ENCODE peak calls at places on chromosomes 4 and X, in five cellular contexts. One of them, this sample, is unnamed.
A peak's percentile ranks its signal among the peaks of the same experiment; 100 is the strongest.

GRCh38 chr4:145283909-145284308 is 103.5 kb upstream of the OTUD4 start:
- DNase-seq in mammary epithelial cell: no peak
- DNase-seq in kidney: no peak
- DNase-seq in pancreas: no peak
- DNase-seq in endodermal cell: no peak
- DNase-seq in this sample: no peak

GRCh38 chr4:13299343-13299742 is 184.8 kb downstream of the RAB28 start:
- DNase-seq in kidney: no peak
- DNase-seq in pancreas: no peak
- DNase-seq in endodermal cell: no peak
- DNase-seq in mammary epithelial cell: no peak
- DNase-seq in this sample: no peak

GRCh38 chr4:129545599-129546278 is 449.8 kb downstream of the C4orf33 start:
- DNase-seq in kidney: peak; percentile 57
- DNase-seq in endodermal cell: no peak
- DNase-seq in mammary epithelial cell: peak; percentile 29
- DNase-seq in pancreas: peak; percentile 72
- DNase-seq in this sample: peak; percentile 82

GRCh38 chr4:46032061-46032460 is 91.8 kb downstream of the GABRG1 start:
- DNase-seq in mammary epithelial cell: no peak
- DNase-seq in kidney: no peak
- DNase-seq in endodermal cell: no peak
- DNase-seq in pancreas: no peak
- DNase-seq in this sample: no peak

GRCh38 chr4:183610033-183610432 is 49.0 kb downstream of the RWDD4 start:
- DNase-seq in kidney: no peak
- DNase-seq in mammary epithelial cell: peak; percentile 10
- DNase-seq in endodermal cell: no peak
- DNase-seq in pancreas: no peak
- DNase-seq in this sample: no peak

GRCh38 chr4:42821230-42821629 is 71.3 kb upstream of the GRXCR1 start:
- DNase-seq in kidney: no peak
- DNase-seq in mammary epithelial cell: no peak
- DNase-seq in endodermal cell: no peak
- DNase-seq in pancreas: no peak
- DNase-seq in this sample: no peak

GRCh38 chr4:3212391-3213100 is 36.4 kb upstream of the MSANTD1 start:
- DNase-seq in mammary epithelial cell: no peak
- DNase-seq in endodermal cell: no peak
- DNase-seq in pancreas: no peak
- DNase-seq in kidney: peak; percentile 57
- DNase-seq in this sample: no peak

GRCh38 chr4:62415256-62415655 is 1215.1 kb downstream of the ADGRL3 start:
- DNase-seq in pancreas: no peak
- DNase-seq in mammary epithelial cell: peak; percentile 1
- DNase-seq in kidney: no peak
- DNase-seq in endodermal cell: no peak
- DNase-seq in this sample: no peak

GRCh38 chrX:38917954-38918353 is 116.7 kb downstream of the MID1IP1 start:
- DNase-seq in endodermal cell: no peak
- DNase-seq in pancreas: no peak
- DNase-seq in kidney: no peak
- DNase-seq in mammary epithelial cell: no peak
- DNase-seq in this sample: no peak

GRCh38 chrX:154082396-154083133 is 15.0 kb downstream of the MECP2 start:
- DNase-seq in pancreas: no peak
- DNase-seq in endodermal cell: no peak
- DNase-seq in mammary epithelial cell: peak; percentile 55
- DNase-seq in kidney: no peak
- DNase-seq in this sample: peak; percentile 55

GRCh38 chrX:46617906-46618305 is 44.3 kb downstream of the CHST7 start:
- DNase-seq in kidney: no peak
- DNase-seq in endodermal cell: no peak
- DNase-seq in mammary epithelial cell: no peak
- DNase-seq in pancreas: no peak
- DNase-seq in this sample: no peak

GRCh38 chrX:68698955-68699354 is 51.5 kb downstream of the STARD8 start:
- DNase-seq in endodermal cell: peak; percentile 67
- DNase-seq in mammary epithelial cell: no peak
- DNase-seq in pancreas: peak; percentile 67
- DNase-seq in kidney: no peak
- DNase-seq in this sample: no peak
- TF ChIP-seq CTCF in endodermal cell: peak; percentile 55
- TF ChIP-seq CTCF in mammary epithelial cell: no peak
- TF ChIP-seq CTCF in pancreas: no peak
- TF ChIP-seq CTCF in kidney: no peak
- TF ChIP-seq CTCF in this sample: no peak

DNA sequence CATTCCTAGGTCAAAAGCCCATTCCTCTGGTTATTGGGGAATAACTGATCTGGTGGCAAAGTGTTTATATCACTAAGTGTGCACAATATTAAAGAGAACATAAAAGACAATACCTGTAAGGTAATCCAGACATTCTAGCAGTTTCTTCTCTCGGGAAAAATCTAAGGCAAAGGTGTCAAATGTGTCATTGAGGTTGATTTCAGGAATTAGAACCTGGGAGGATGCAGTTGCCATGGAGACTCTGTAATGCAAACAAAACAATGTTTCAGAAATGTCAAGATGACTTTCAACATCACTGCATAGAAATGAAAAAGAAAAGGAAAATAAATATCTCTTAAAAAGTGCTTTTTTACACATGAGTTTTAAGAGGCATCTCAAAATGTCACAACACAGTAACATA is 145.9 kb downstream of the MID1 start:
- DNase-seq in endodermal cell: no peak
- DNase-seq in pancreas: no peak
- DNase-seq in mammary epithelial cell: no peak
- DNase-seq in kidney: no peak
- DNase-seq in this sample: no peak
- H3K36me3 ChIP-seq in endodermal cell: peaks cover 30% of the 10 kb centered on the region
- H3K36me3 ChIP-seq in pancreas: no peaks in the 10 kb centered on the region
- H3K36me3 ChIP-seq in mammary epithelial cell: peaks cover 9% of the 10 kb centered on the region
- H3K36me3 ChIP-seq in kidney: no peaks in the 10 kb centered on the region
- H3K36me3 ChIP-seq in this sample: peaks cover 4% of the 10 kb centered on the region

DNA sequence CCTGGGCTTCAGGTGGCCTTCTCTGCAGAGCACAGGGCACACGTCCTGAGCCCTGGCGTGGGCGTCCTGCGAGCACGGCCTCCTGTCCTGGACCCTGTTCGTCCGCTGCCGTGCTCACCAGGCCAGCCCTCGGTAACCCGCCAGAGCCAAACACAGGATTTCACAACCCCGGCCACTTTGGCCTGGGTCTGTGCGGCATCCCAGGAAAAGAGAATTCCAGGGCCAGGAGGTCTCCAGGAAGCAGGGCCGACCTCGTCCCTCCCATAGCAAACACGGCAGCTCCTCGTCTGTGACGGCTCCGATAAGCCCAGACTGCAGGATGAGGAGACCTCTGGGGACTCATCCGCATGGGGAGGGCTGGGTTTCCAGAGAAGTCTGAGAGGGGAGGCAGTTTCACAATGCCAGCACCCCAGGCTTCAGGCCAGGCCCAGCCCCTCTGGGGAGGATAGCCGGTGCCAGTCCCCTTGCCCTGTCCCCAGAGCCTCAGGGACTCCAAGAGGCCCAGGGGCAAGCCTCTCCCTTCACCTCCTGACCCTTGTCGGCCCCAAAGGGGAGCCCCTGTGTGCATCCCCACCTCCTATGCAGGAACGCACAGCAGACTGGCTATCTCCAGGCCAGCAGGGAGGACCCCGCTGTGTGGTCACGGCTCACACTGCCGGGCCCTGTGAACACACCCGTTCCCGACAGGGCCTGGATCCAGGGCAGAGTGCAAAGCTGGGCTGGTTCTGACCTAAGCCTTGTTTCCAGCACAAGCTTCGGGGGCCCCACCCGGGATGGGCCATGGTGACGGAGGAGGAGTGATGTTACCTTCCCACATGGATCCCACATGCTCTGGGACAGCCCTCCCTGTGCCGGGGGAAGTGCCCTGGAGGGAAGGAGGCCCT is 22.3 kb upstream of the HTRA3 start:
- DNase-seq in mammary epithelial cell: no peak
- DNase-seq in pancreas: peak; percentile 15
- DNase-seq in endodermal cell: no peak
- DNase-seq in kidney: peak; percentile 74
- DNase-seq in this sample: no peak
- TF ChIP-seq CTCF in mammary epithelial cell: no peak
- TF ChIP-seq CTCF in pancreas: no peak
- TF ChIP-seq CTCF in endodermal cell: no peak
- TF ChIP-seq CTCF in kidney: no peak
- TF ChIP-seq CTCF in this sample: no peak

GRCh38 chrX:2485460-2485753 is 15.4 kb downstream of the DHRSX start:
- DNase-seq in kidney: no peak
- DNase-seq in endodermal cell: no peak
- DNase-seq in pancreas: no peak
- DNase-seq in mammary epithelial cell: no peak
- DNase-seq in this sample: no peak

GRCh38 chrX:2485789-2486345 is 14.9 kb downstream of the DHRSX start:
- DNase-seq in pancreas: no peak
- DNase-seq in endodermal cell: peak; percentile 37
- DNase-seq in kidney: no peak
- DNase-seq in mammary epithelial cell: no peak
- DNase-seq in this sample: no peak

GRCh38 chrX:2484721-2485459 is 15.9 kb downstream of the DHRSX start:
- DNase-seq in mammary epithelial cell: no peak
- DNase-seq in endodermal cell: peak; percentile 62
- DNase-seq in pancreas: no peak
- DNase-seq in kidney: no peak
- DNase-seq in this sample: peak; percentile 30

GRCh38 chrX:2487366-2487765 is 13.4 kb downstream of the DHRSX start:
- DNase-seq in pancreas: no peak
- DNase-seq in kidney: no peak
- DNase-seq in endodermal cell: peak; percentile 37
- DNase-seq in mammary epithelial cell: no peak
- DNase-seq in this sample: no peak

GRCh38 chrX:2486476-2487133 is 14.2 kb downstream of the DHRSX start:
- DNase-seq in endodermal cell: peak; percentile 31
- DNase-seq in mammary epithelial cell: no peak
- DNase-seq in pancreas: no peak
- DNase-seq in kidney: no peak
- DNase-seq in this sample: no peak
- H3K36me3 ChIP-seq in endodermal cell: peaks cover 39% of the 10 kb centered on the region
- H3K36me3 ChIP-seq in mammary epithelial cell: no peaks in the 10 kb centered on the region
- H3K36me3 ChIP-seq in pancreas: no peaks in the 10 kb centered on the region
- H3K36me3 ChIP-seq in kidney: peaks cover 19% of the 10 kb centered on the region
- H3K36me3 ChIP-seq in this sample: peaks cover 15% of the 10 kb centered on the region

DNA sequence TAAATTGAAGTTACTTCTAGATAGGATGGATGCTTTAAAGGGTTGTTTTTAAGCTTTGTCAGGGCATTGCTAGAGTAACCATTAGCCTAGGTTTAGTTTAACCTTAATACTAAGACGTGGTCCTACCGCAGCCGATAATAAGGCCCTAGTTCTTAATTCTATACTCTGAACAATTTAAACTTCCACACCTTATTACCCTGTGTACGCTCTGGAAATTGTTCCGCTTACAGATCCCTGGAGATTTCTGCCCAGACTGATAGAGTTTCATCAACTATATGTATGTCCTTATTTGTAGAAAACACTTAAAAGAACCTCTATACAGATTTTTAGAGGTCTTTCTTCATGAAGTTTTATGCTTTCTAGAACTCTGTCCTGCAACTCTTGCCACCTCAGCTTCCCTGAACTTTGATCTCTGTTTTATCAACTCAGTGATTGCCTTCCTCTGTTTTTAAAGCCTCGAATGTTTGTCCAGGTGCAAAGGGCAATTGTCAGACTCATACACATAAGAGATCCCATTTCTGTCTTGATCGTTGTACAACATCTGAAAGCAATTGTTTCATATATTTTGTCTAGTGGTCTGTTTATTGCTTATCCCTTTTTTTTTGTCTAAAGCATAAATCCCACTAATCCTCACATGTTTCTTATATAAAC is 71.1 kb upstream of the VCX start:
- DNase-seq in mammary epithelial cell: no peak
- DNase-seq in endodermal cell: no peak
- DNase-seq in kidney: no peak
- DNase-seq in pancreas: no peak
- DNase-seq in this sample: no peak
- TF ChIP-seq CTCF in mammary epithelial cell: no peak
- TF ChIP-seq CTCF in endodermal cell: no peak
- TF ChIP-seq CTCF in kidney: no peak
- TF ChIP-seq CTCF in pancreas: no peak
- TF ChIP-seq CTCF in this sample: no peak

GRCh38 chr4:184680698-184681097 is 31.2 kb downstream of the PRIMPOL start:
- DNase-seq in pancreas: no peak
- DNase-seq in kidney: no peak
- DNase-seq in mammary epithelial cell: no peak
- DNase-seq in endodermal cell: no peak
- DNase-seq in this sample: peak; percentile 67

GRCh38 chr4:184674011-184674410 is 24.5 kb downstream of the PRIMPOL start:
- DNase-seq in pancreas: no peak
- DNase-seq in mammary epithelial cell: no peak
- DNase-seq in kidney: no peak
- DNase-seq in endodermal cell: no peak
- DNase-seq in this sample: no peak

GRCh38 chr4:184675018-184675417 is 25.5 kb downstream of the PRIMPOL start:
- DNase-seq in kidney: no peak
- DNase-seq in mammary epithelial cell: no peak
- DNase-seq in pancreas: no peak
- DNase-seq in endodermal cell: no peak
- DNase-seq in this sample: no peak

GRCh38 chr4:184671101-184671500 is 21.6 kb downstream of the PRIMPOL start:
- DNase-seq in kidney: no peak
- DNase-seq in mammary epithelial cell: peak; percentile 64
- DNase-seq in pancreas: no peak
- DNase-seq in endodermal cell: no peak
- DNase-seq in this sample: peak; percentile 78

GRCh38 chr4:184676093-184676492 is 26.6 kb downstream of the PRIMPOL start:
- DNase-seq in kidney: no peak
- DNase-seq in pancreas: no peak
- DNase-seq in mammary epithelial cell: no peak
- DNase-seq in endodermal cell: no peak
- DNase-seq in this sample: no peak
- H3K36me3 ChIP-seq in kidney: peaks cover 13% of the 10 kb centered on the region
- H3K36me3 ChIP-seq in pancreas: no peaks in the 10 kb centered on the region
- H3K36me3 ChIP-seq in mammary epithelial cell: peaks cover 2% of the 10 kb centered on the region
- H3K36me3 ChIP-seq in endodermal cell: peaks cover 11% of the 10 kb centered on the region
- H3K36me3 ChIP-seq in this sample: peaks cover 1% of the 10 kb centered on the region

This sample was measured in bronchial epithelial cell.